ENCODE peak calls at places on chromosomes 5 and 9, in four cellular contexts. One of them, this sample, is unnamed. For H3K9me3, the result is how much of the 10 kb centered on the place peaks cover.

GRCh38 chr9:95315108-95315746 is 2.3 kb downstream of the FANCC start:
- DNase-seq in adrenal gland: no peak
- DNase-seq in CD8-positive, alpha-beta T cell: no peak
- DNase-seq in CD8-positive, alpha-beta memory T cell: no peak
- DNase-seq in this sample: no peak

GRCh38 chr5:169978744-169979143 is 1.6 kb downstream of the INSYN2B start:
- DNase-seq in CD8-positive, alpha-beta T cell: no peak
- DNase-seq in adrenal gland: no peak
- DNase-seq in CD8-positive, alpha-beta memory T cell: no peak
- DNase-seq in this sample: no peak

GRCh38 chr5:28808967-28809810 is 1770.8 kb upstream of the CDH9 start:
- DNase-seq in adrenal gland: no peak
- DNase-seq in CD8-positive, alpha-beta T cell: no peak
- DNase-seq in CD8-positive, alpha-beta memory T cell: no peak
- DNase-seq in this sample: no peak

GRCh38 chr9:124769451-124770358 is 1.4 kb downstream of the NR6A1 start:
- DNase-seq in CD8-positive, alpha-beta memory T cell: no peak
- DNase-seq in CD8-positive, alpha-beta T cell: no peak
- DNase-seq in adrenal gland: no peak
- DNase-seq in this sample: peak

GRCh38 chr5:132388244-132389050 is 18.9 kb downstream of the SLC22A5 start:
- DNase-seq in CD8-positive, alpha-beta memory T cell: no peak
- DNase-seq in CD8-positive, alpha-beta T cell: no peak
- DNase-seq in adrenal gland: peak
- DNase-seq in this sample: peak

GRCh38 chr9:27566118-27566517 is 7.2 kb downstream of the C9orf72 start:
- DNase-seq in CD8-positive, alpha-beta T cell: no peak
- DNase-seq in adrenal gland: no peak
- DNase-seq in CD8-positive, alpha-beta memory T cell: no peak
- DNase-seq in this sample: no peak

GRCh38 chr5:138932171-138932810 is 57.2 kb upstream of the LRRTM2 start:
- DNase-seq in CD8-positive, alpha-beta T cell: no peak
- DNase-seq in adrenal gland: no peak
- DNase-seq in CD8-positive, alpha-beta memory T cell: no peak
- DNase-seq in this sample: no peak

GRCh38 chr5:174412941-174413340 is 311.4 kb upstream of the MSX2 start:
- DNase-seq in CD8-positive, alpha-beta T cell: no peak
- DNase-seq in adrenal gland: no peak
- DNase-seq in CD8-positive, alpha-beta memory T cell: no peak
- DNase-seq in this sample: peak

GRCh38 chr9:86703346-86703745 is 244.0 kb downstream of the GAS1 start:
- DNase-seq in CD8-positive, alpha-beta memory T cell: no peak
- DNase-seq in CD8-positive, alpha-beta T cell: no peak
- DNase-seq in adrenal gland: no peak
- DNase-seq in this sample: no peak

GRCh38 chr5:170121321-170121720 is 15.6 kb downstream of the FOXI1 start:
- DNase-seq in CD8-positive, alpha-beta T cell: no peak
- DNase-seq in CD8-positive, alpha-beta memory T cell: no peak
- DNase-seq in adrenal gland: no peak
- DNase-seq in this sample: peak

GRCh38 chr5:14528926-14529325 is 52.7 kb upstream of the OTULINL start:
- DNase-seq in adrenal gland: no peak
- DNase-seq in CD8-positive, alpha-beta memory T cell: no peak
- DNase-seq in CD8-positive, alpha-beta T cell: no peak
- DNase-seq in this sample: no peak

GRCh38 chr5:104146652-104147051 is 584.1 kb upstream of the NUDT12 start:
- DNase-seq in adrenal gland: no peak
- DNase-seq in CD8-positive, alpha-beta T cell: no peak
- DNase-seq in CD8-positive, alpha-beta memory T cell: no peak
- DNase-seq in this sample: no peak
- H3K9me3 ChIP-seq in adrenal gland: under half
- H3K9me3 ChIP-seq in CD8-positive, alpha-beta T cell: under half
- H3K9me3 ChIP-seq in CD8-positive, alpha-beta memory T cell: under half
- H3K9me3 ChIP-seq in this sample: under half

GRCh38 chr5:123452401-123452800 is 29.2 kb upstream of the CEP120 start:
- DNase-seq in CD8-positive, alpha-beta memory T cell: no peak
- DNase-seq in CD8-positive, alpha-beta T cell: no peak
- DNase-seq in adrenal gland: no peak
- DNase-seq in this sample: no peak

GRCh38 chr5:123455095-123455494 is 31.9 kb upstream of the CEP120 start:
- DNase-seq in CD8-positive, alpha-beta T cell: no peak
- DNase-seq in CD8-positive, alpha-beta memory T cell: no peak
- DNase-seq in adrenal gland: no peak
- DNase-seq in this sample: no peak

GRCh38 chr5:123454236-123454911 is 31.2 kb upstream of the CEP120 start:
- DNase-seq in CD8-positive, alpha-beta T cell: no peak
- DNase-seq in CD8-positive, alpha-beta memory T cell: no peak
- DNase-seq in adrenal gland: no peak
- DNase-seq in this sample: no peak

GRCh38 chr5:123455640-123456039 is 32.4 kb upstream of the CEP120 start:
- DNase-seq in CD8-positive, alpha-beta T cell: no peak
- DNase-seq in CD8-positive, alpha-beta memory T cell: no peak
- DNase-seq in adrenal gland: no peak
- DNase-seq in this sample: no peak

GRCh38 chr5:123456242-123456641 is 33.0 kb upstream of the CEP120 start:
- DNase-seq in CD8-positive, alpha-beta memory T cell: no peak
- DNase-seq in adrenal gland: no peak
- DNase-seq in CD8-positive, alpha-beta T cell: no peak
- DNase-seq in this sample: no peak
- H3K4me3 ChIP-seq in CD8-positive, alpha-beta memory T cell: no peak
- H3K4me3 ChIP-seq in adrenal gland: no peak
- H3K4me3 ChIP-seq in CD8-positive, alpha-beta T cell: no peak
- H3K4me3 ChIP-seq in this sample: no peak

GRCh38 chr9:96769989-96770388 is 7.9 kb downstream of the ZNF510 start:
- DNase-seq in CD8-positive, alpha-beta T cell: no peak
- DNase-seq in adrenal gland: no peak
- DNase-seq in CD8-positive, alpha-beta memory T cell: no peak
- DNase-seq in this sample: no peak
- H3K9me3 ChIP-seq in CD8-positive, alpha-beta T cell: under half
- H3K9me3 ChIP-seq in adrenal gland: under half
- H3K9me3 ChIP-seq in CD8-positive, alpha-beta memory T cell: under half
- H3K9me3 ChIP-seq in this sample: under half

GRCh38 chr9:135961277-135961705 is at the start of gene UBAC1:
- DNase-seq in adrenal gland: peak
- DNase-seq in CD8-positive, alpha-beta T cell: peak
- DNase-seq in CD8-positive, alpha-beta memory T cell: peak
- DNase-seq in this sample: peak

GRCh38 chr9:135960328-135961276 is 571 bp downstream of the UBAC1 start:
- DNase-seq in CD8-positive, alpha-beta memory T cell: no peak
- DNase-seq in adrenal gland: no peak
- DNase-seq in CD8-positive, alpha-beta T cell: no peak
- DNase-seq in this sample: peak

GRCh38 chr9:135958485-135958884 is 2.7 kb downstream of the UBAC1 start:
- DNase-seq in adrenal gland: no peak
- DNase-seq in CD8-positive, alpha-beta memory T cell: no peak
- DNase-seq in CD8-positive, alpha-beta T cell: no peak
- DNase-seq in this sample: no peak

GRCh38 chr9:135961811-135962695 is 880 bp upstream of the UBAC1 start:
- DNase-seq in CD8-positive, alpha-beta memory T cell: no peak
- DNase-seq in CD8-positive, alpha-beta T cell: no peak
- DNase-seq in adrenal gland: no peak
- DNase-seq in this sample: no peak

DNA sequence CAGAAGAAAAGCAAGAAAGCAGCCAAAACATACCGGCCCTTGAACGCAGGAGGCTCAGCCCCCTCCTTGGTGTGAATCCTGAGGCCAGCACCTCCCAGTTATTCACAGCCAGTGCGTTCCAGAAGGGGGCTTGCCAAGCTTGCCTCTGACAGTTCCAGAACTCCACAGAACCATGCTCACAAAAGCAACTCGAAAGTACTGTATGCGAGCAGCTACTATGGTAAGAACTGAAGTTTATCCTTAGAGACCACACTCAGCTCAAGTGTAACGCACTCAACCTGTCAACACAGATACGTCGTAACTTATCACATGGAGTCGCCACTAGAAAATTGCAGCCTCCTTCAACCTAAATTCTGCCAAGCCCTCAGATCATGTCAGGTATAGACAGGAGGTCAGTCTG is 1.4 kb downstream of the UBAC1 start:
- DNase-seq in CD8-positive, alpha-beta T cell: no peak
- DNase-seq in adrenal gland: no peak
- DNase-seq in CD8-positive, alpha-beta memory T cell: no peak
- DNase-seq in this sample: no peak
- H3K4me3 ChIP-seq in CD8-positive, alpha-beta T cell: peak
- H3K4me3 ChIP-seq in adrenal gland: no peak
- H3K4me3 ChIP-seq in CD8-positive, alpha-beta memory T cell: peak
- H3K4me3 ChIP-seq in this sample: peak